ENCODE peak calls at places on chromosomes 2 and 18, in six cellular contexts. One of them, this sample, is unnamed.

GRCh38 chr2:11187083-11187619 is 31.9 kb downstream of the SLC66A3 start:
- DNase-seq in stimulated activated naive B cell treated with anti-CD40 and anti-IgM and Interleukin-4, amounts not matched to agents 10 μg/mL and 1 μg/mL and 100 μg/mL, for 72 hours: no peak
- DNase-seq in aorta: no peak
- DNase-seq in NCI-H69: no peak
- DNase-seq in Calu3: no peak
- DNase-seq in stomach: no peak
- DNase-seq in this sample: no peak

GRCh38 chr2:96665083-96665569 is 22.6 kb downstream of the FER1L5 start:
- DNase-seq in NCI-H69: no peak
- DNase-seq in Calu3: peak
- DNase-seq in stimulated activated naive B cell treated with anti-CD40 and anti-IgM and Interleukin-4, amounts not matched to agents 10 μg/mL and 1 μg/mL and 100 μg/mL, for 72 hours: no peak
- DNase-seq in aorta: peak
- DNase-seq in stomach: no peak
- DNase-seq in this sample: no peak

GRCh38 chr2:6877402-6878305 is at the start of gene RSAD2:
- DNase-seq in stimulated activated naive B cell treated with anti-CD40 and anti-IgM and Interleukin-4, amounts not matched to agents 10 μg/mL and 1 μg/mL and 100 μg/mL, for 72 hours: no peak
- DNase-seq in aorta: no peak
- DNase-seq in Calu3: peak
- DNase-seq in NCI-H69: peak
- DNase-seq in stomach: peak
- DNase-seq in this sample: no peak

GRCh38 chr2:20125164-20125563 is 73.7 kb upstream of the LAPTM4A start:
- DNase-seq in NCI-H69: no peak
- DNase-seq in stimulated activated naive B cell treated with anti-CD40 and anti-IgM and Interleukin-4, amounts not matched to agents 10 μg/mL and 1 μg/mL and 100 μg/mL, for 72 hours: no peak
- DNase-seq in stomach: no peak
- DNase-seq in Calu3: no peak
- DNase-seq in aorta: no peak
- DNase-seq in this sample: no peak

GRCh38 chr18:52888014-52888413 is 548.0 kb downstream of the DCC start:
- DNase-seq in aorta: no peak
- DNase-seq in stimulated activated naive B cell treated with anti-CD40 and anti-IgM and Interleukin-4, amounts not matched to agents 10 μg/mL and 1 μg/mL and 100 μg/mL, for 72 hours: no peak
- DNase-seq in stomach: no peak
- DNase-seq in Calu3: no peak
- DNase-seq in NCI-H69: peak
- DNase-seq in this sample: no peak

GRCh38 chr2:142973160-142973821 is 95.8 kb downstream of the KYNU start:
- DNase-seq in stomach: no peak
- DNase-seq in stimulated activated naive B cell treated with anti-CD40 and anti-IgM and Interleukin-4, amounts not matched to agents 10 μg/mL and 1 μg/mL and 100 μg/mL, for 72 hours: no peak
- DNase-seq in Calu3: no peak
- DNase-seq in NCI-H69: no peak
- DNase-seq in aorta: no peak
- DNase-seq in this sample: no peak

GRCh38 chr2:219698684-219699439 is 71.4 kb downstream of the SLC4A3 start:
- DNase-seq in Calu3: no peak
- DNase-seq in stimulated activated naive B cell treated with anti-CD40 and anti-IgM and Interleukin-4, amounts not matched to agents 10 μg/mL and 1 μg/mL and 100 μg/mL, for 72 hours: no peak
- DNase-seq in NCI-H69: peak
- DNase-seq in aorta: no peak
- DNase-seq in stomach: no peak
- DNase-seq in this sample: no peak

GRCh38 chr2:240458044-240458899 is 22.8 kb downstream of the GPC1 start:
- DNase-seq in NCI-H69: no peak
- DNase-seq in stimulated activated naive B cell treated with anti-CD40 and anti-IgM and Interleukin-4, amounts not matched to agents 10 μg/mL and 1 μg/mL and 100 μg/mL, for 72 hours: no peak
- DNase-seq in aorta: peak
- DNase-seq in stomach: no peak
- DNase-seq in Calu3: no peak
- DNase-seq in this sample: no peak

GRCh38 chr2:69499242-69499641 is 62.0 kb upstream of the NFU1 start:
- DNase-seq in stomach: no peak
- DNase-seq in Calu3: no peak
- DNase-seq in NCI-H69: no peak
- DNase-seq in stimulated activated naive B cell treated with anti-CD40 and anti-IgM and Interleukin-4, amounts not matched to agents 10 μg/mL and 1 μg/mL and 100 μg/mL, for 72 hours: peak
- DNase-seq in aorta: no peak
- DNase-seq in this sample: peak

GRCh38 chr18:79765491-79766245 is 32.1 kb upstream of the KCNG2 start:
- DNase-seq in NCI-H69: peak
- DNase-seq in Calu3: no peak
- DNase-seq in stimulated activated naive B cell treated with anti-CD40 and anti-IgM and Interleukin-4, amounts not matched to agents 10 μg/mL and 1 μg/mL and 100 μg/mL, for 72 hours: no peak
- DNase-seq in aorta: peak
- DNase-seq in stomach: no peak
- DNase-seq in this sample: no peak

GRCh38 chr2:212863185-212863588 is 288.2 kb downstream of the IKZF2 start:
- DNase-seq in stimulated activated naive B cell treated with anti-CD40 and anti-IgM and Interleukin-4, amounts not matched to agents 10 μg/mL and 1 μg/mL and 100 μg/mL, for 72 hours: peak
- DNase-seq in NCI-H69: peak
- DNase-seq in Calu3: peak
- DNase-seq in stomach: peak
- DNase-seq in aorta: no peak
- DNase-seq in this sample: no peak

GRCh38 chr2:191217580-191217979 is 27.6 kb upstream of the MYO1B start:
- DNase-seq in stomach: no peak
- DNase-seq in aorta: no peak
- DNase-seq in Calu3: no peak
- DNase-seq in stimulated activated naive B cell treated with anti-CD40 and anti-IgM and Interleukin-4, amounts not matched to agents 10 μg/mL and 1 μg/mL and 100 μg/mL, for 72 hours: no peak
- DNase-seq in NCI-H69: no peak
- DNase-seq in this sample: no peak

This sample was measured in GM19239.